ENCODE peak calls at places on chromosomes 16 and 17, in four cellular contexts. X, B, L and Y are unnamed samples.

GRCh38 chr17:44121997-44122824 is 1.2 kb downstream of the HDAC5 start:
- DNase-seq in B (no peak), X (no peak), L (no peak), Y (no peak)

GRCh38 chr16:57723170-57723569 is 12.4 kb upstream of the KATNB1 start:
- DNase-seq in B (peak), X (no peak), L (peak), Y (peak)

GRCh38 chr17:14308965-14309879 is 8.3 kb downstream of the HS3ST3B1 start:
- DNase-seq in L (peak), B (peak), X (no peak), Y (peak)

GRCh38 chr17:75872434-75873351 is 5.7 kb downstream of the TRIM47 start:
- DNase-seq in X (no peak), L (no peak), B (peak), Y (peak)

GRCh38 chr17:8223356-8224063 is 13.1 kb upstream of the AURKB start:
- DNase-seq in X (no peak), B (peak), L (peak), Y (peak)

GRCh38 chr16:19338335-19338734 is 52.8 kb downstream of the CLEC19A start:
- DNase-seq in L (no peak), B (peak), X (no peak), Y (no peak)

GRCh38 chr17:40109471-40109824 is 9.1 kb upstream of the NR1D1 start:
- DNase-seq in B (no peak), X (no peak), L (no peak), Y (peak)

GRCh38 chr16:2156025-2156848 is 655 bp downstream of the TRAF7 start:
- DNase-seq in B (peak), L (no peak), X (no peak), Y (peak)

GRCh38 chr17:68777243-68777855 is 176.2 kb upstream of the FAM20A start:
- DNase-seq in X (no peak), L (peak), B (peak), Y (peak)

GRCh38 chr17:7014995-7015586 is 2.7 kb downstream of the RNASEK start:
- DNase-seq in X (peak), B (no peak), L (no peak), Y (no peak)

GRCh38 chr16:17590711-17591654 is 120.2 kb upstream of the XYLT1 start:
- DNase-seq in X (no peak), L (no peak), B (no peak), Y (no peak)

GRCh38 chr17:80382956-80383355 is 32.0 kb upstream of the ENDOV start:
- DNase-seq in X (no peak), L (no peak), B (no peak), Y (no peak)

GRCh38 chr17:50721194-50722010 is 2.0 kb downstream of the LUC7L3 start:
- DNase-seq in L (no peak), B (no peak), X (no peak), Y (no peak)

GRCh38 chr16:50196736-50197135 is 43.6 kb downstream of the TENT4B start:
- DNase-seq in L (no peak), B (no peak), X (no peak), Y (no peak)

GRCh38 chr16:55912022-55912421 is 36.8 kb upstream of the CES5A start:
- DNase-seq in X (no peak), B (no peak), L (no peak), Y (no peak)

GRCh38 chr17:75155191-75155601 is 884 bp upstream of the JPT1 start:
- DNase-seq in B (no peak), X (no peak), L (no peak), Y (no peak)

GRCh38 chr17:60720763-60721531 is 43.3 kb downstream of the BCAS3 start:
- DNase-seq in L (peak), B (peak), X (peak), Y (peak)

GRCh38 chr17:40121191-40121885 is 433 bp upstream of the MSL1 start:
- DNase-seq in X (no peak), L (no peak), B (no peak), Y (no peak)

GRCh38 chr17:20930065-20930760 is 112.6 kb downstream of the USP22 start:
- DNase-seq in L (no peak), B (no peak), X (no peak), Y (no peak)

GRCh38 chr17:77445030-77445907 is 304.5 kb downstream of the SEC14L1 start:
- DNase-seq in X (peak), L (no peak), B (no peak), Y (no peak)

GRCh38 chr17:42281571-42282096 is 5.4 kb upstream of the STAT5B start:
- DNase-seq in L (no peak), B (no peak), X (no peak), Y (no peak)

GRCh38 chr17:64008830-64009229 is 10.7 kb downstream of the PRR29 start:
- DNase-seq in L (peak), X (no peak), B (no peak), Y (no peak)

GRCh38 chr16:6558133-6558532 is 774.5 kb upstream of the RBFOX1 start:
- DNase-seq in L (peak), B (no peak), X (no peak), Y (no peak)

GRCh38 chr17:77451894-77452852 is 311.4 kb downstream of the SEC14L1 start:
- DNase-seq in L (peak), X (no peak), B (no peak), Y (peak)

GRCh38 chr17:5499790-5500189 is 13.4 kb downstream of the MIS12 start:
- DNase-seq in B (no peak), X (no peak), L (peak), Y (no peak)

GRCh38 chr17:6679241-6679640 is 27.7 kb downstream of the C17orf100 start:
- DNase-seq in B (no peak), L (no peak), X (no peak), Y (no peak)

GRCh38 chr17:37373530-37374159 is 2.1 kb upstream of the C17orf78 start:
- DNase-seq in X (no peak), B (peak), L (peak), Y (peak)

GRCh38 chr16:1054660-1055556 is 17.6 kb upstream of the SSTR5 start:
- DNase-seq in B (peak), L (peak), X (no peak), Y (peak)

GRCh38 chr16:16052916-16053315 is 103.5 kb downstream of the ABCC1 start:
- DNase-seq in B (no peak), X (no peak), L (no peak), Y (no peak)

GRCh38 chr17:70521821-70522256 is 352.5 kb downstream of the KCNJ2 start:
- DNase-seq in L (no peak), B (no peak), X (no peak), Y (no peak)

GRCh38 chr17:58280480-58281217 is at the start of gene MPO:
- DNase-seq in L (no peak), X (no peak), B (no peak), Y (no peak)

GRCh38 chr17:62656446-62656845 is 29.0 kb downstream of the MRC2 start:
- DNase-seq in L (no peak), B (no peak), X (no peak), Y (no peak)

GRCh38 chr17:62652251-62653001 is 25.0 kb downstream of the MRC2 start:
- DNase-seq in B (no peak), X (no peak), L (peak), Y (no peak)

GRCh38 chr17:62653831-62654829 is 26.7 kb downstream of the MRC2 start:
- DNase-seq in L (no peak), X (no peak), B (peak), Y (no peak)

GRCh38 chr17:62650587-62650986 is 23.1 kb downstream of the MRC2 start:
- DNase-seq in X (no peak), L (no peak), B (no peak), Y (no peak)

GRCh38 chr17:62653002-62653830 is 25.7 kb downstream of the MRC2 start:
- DNase-seq in X (peak), L (peak), B (peak), Y (no peak)
- TF ChIP-seq USF2 in X (no peak), L (no peak), B (no peak), Y (no peak)

GRCh38 chr17:78879679-78880186 is 23.3 kb downstream of the CEP295NL start:
- DNase-seq in B (peak), X (no peak), L (no peak), Y (no peak)
- H3K4me3 ChIP-seq in B (no peak), X (no peak), L (no peak), Y (no peak)

GRCh38 chr16:54281535-54282201 is 4.9 kb downstream of the IRX3 start:
- DNase-seq in X (no peak), B (no peak), L (peak), Y (no peak)
- TF ChIP-seq EZH2 in X (no peak), B (no peak), L (peak), Y (no peak)

GRCh38 chr16:13189250-13189649 is 287.9 kb downstream of the SHISA9 start:
- DNase-seq in L (no peak), X (no peak), B (no peak), Y (no peak)
- TF ChIP-seq USF2 in L (no peak), X (no peak), B (no peak), Y (no peak)

GRCh38 chr17:28711723-28712036 is at the start of gene PROCA1:
- DNase-seq in B (peak), L (no peak), X (no peak), Y (no peak)

GRCh38 chr17:28710948-28711722 is 553 bp downstream of the PROCA1 start:
- DNase-seq in L (peak), X (peak), B (peak), Y (peak)

GRCh38 chr17:28714281-28714680 is 2.6 kb upstream of the PROCA1 start:
- DNase-seq in L (no peak), X (no peak), B (no peak), Y (no peak)

GRCh38 chr17:28712037-28712704 is 483 bp upstream of the PROCA1 start:
- DNase-seq in X (no peak), L (peak), B (peak), Y (no peak)

GRCh38 chr17:28712705-28713415 is 1.2 kb upstream of the PROCA1 start:
- DNase-seq in B (no peak), X (no peak), L (no peak), Y (no peak)
- H3K4me3 ChIP-seq in B (no peak), X (no peak), L (peak), Y (peak)

GRCh38 chr17:45580914-45581313 is 90.4 kb upstream of the PLEKHM1 start:
- DNase-seq in L (no peak), B (peak), X (no peak), Y (no peak)

GRCh38 chr17:45578516-45579455 is 88.3 kb upstream of the PLEKHM1 start:
- DNase-seq in X (no peak), B (peak), L (no peak), Y (no peak)

GRCh38 chr17:45581860-45582259 is 91.3 kb upstream of the PLEKHM1 start:
- DNase-seq in X (no peak), L (no peak), B (no peak), Y (no peak)

GRCh38 chr17:45579529-45580495 is 89.3 kb upstream of the PLEKHM1 start:
- DNase-seq in X (no peak), L (peak), B (peak), Y (no peak)

DNA sequence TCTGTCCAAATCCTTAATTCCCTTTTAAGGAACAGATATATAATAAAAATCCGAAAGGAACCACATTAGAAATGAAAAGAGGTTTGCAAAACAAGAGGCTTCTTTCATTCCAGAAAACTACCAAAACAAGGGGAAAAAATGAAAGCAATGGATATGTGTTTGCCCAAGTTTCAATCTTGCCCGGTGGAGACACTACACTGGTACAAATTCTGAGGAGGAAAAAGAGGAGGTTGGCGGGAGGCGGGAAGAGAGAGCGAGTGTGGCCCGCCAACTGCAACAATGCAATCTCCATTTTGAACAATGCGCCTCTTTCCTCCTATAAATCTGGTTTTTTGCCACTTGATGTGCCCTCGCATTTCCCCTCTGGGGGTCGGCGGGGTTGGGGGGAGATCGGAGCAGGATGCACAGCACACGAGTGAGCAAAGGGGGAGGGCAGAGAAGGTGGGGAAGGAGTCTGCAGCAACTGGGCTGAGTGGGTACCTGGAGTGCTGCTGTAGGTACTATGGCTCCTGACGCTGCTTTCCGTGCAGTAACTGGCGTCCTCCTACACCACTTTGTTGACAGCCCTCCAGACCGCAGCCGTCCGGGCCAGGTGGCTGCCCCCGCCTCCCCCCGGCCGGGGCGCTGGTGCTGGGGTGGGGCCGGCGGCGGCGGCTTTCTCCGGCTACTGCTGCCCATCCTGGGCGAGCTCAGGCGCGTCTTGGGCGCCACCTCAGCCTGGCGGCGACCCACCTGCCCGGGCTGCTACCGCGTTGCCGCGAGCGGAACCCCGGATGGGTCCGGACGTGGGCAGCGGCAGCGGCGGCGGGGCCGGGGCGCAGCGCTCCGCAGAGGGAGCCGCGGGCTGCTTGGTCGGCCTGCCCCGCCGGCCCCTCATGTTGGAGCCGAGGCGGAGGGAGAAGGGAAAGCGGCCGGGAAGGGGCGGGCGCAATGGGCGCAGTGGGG is 93.8 kb upstream of the PLEKHM1 start:
- DNase-seq in X (no peak), B (peak), L (peak), Y (peak)
- TF ChIP-seq EZH2 in X (no peak), B (peak), L (no peak), Y (no peak)

GRCh38 chr17:46949291-46950174 is 26.6 kb downstream of the GOSR2 start:
- DNase-seq in B (no peak), X (no peak), L (no peak), Y (no peak)
- TF ChIP-seq USF2 in B (no peak), X (no peak), L (no peak), Y (no peak)

GRCh38 chr16:89973654-89974335 is 25.2 kb downstream of the DEF8 start:
- DNase-seq in B (no peak), L (no peak), X (no peak), Y (peak)
- H3K4me3 ChIP-seq in B (peak), L (peak), X (peak), Y (peak)